ENCODE peak calls at places on chromosomes 2 and 18, in six cellular contexts. I is Peyer's patch, O is neuronal stem cell, M is OCI-LY7, C is SHP77 treated with DMSO at 0.1 percent for 48 hours, B is neural crest cell. X is an unnamed sample.

GRCh38 chr18:74299746-74300145 is 8.0 kb upstream of the CYB5A start:
- DNase-seq in C (no peak), I (no peak), M (no peak), B (no peak), O (no peak), X (no peak)

GRCh38 chr2:229282758-229283546 is 11.9 kb upstream of the PID1 start:
- DNase-seq in B (no peak), C (no peak), M (no peak), O (no peak), I (no peak), X (no peak)

GRCh38 chr2:38076250-38076709 is 329 bp upstream of the CYP1B1 start:
- DNase-seq in I (no peak), O (peak; percentile 66), B (peak; percentile 40), C (no peak), M (no peak), X (no peak)

GRCh38 chr2:39158351-39158750 is 37.5 kb upstream of the SOS1 start:
- DNase-seq in C (no peak), M (no peak), B (no peak), O (no peak), I (no peak), X (no peak)

GRCh38 chr2:181683518-181684453 is 3.5 kb upstream of the NEUROD1 start:
- DNase-seq in C (no peak), I (no peak), O (peak; percentile 85), M (no peak), B (peak; percentile 67), X (no peak)

GRCh38 chr2:96839288-96839874 is 4.4 kb downstream of the ANKRD23 start:
- DNase-seq in M (peak; percentile 58), I (peak; percentile 97), O (no peak), B (no peak), C (no peak), X (no peak)

GRCh38 chr2:85255813-85256581 is 71.8 kb downstream of the TGOLN2 start:
- DNase-seq in M (no peak), C (no peak), B (peak; percentile 63), I (no peak), O (peak; percentile 94), X (no peak)

GRCh38 chr2:42923632-42924425 is 131.4 kb upstream of the HAAO start:
- DNase-seq in O (no peak), M (no peak), I (no peak), C (no peak), B (no peak), X (peak; percentile 40)

GRCh38 chr2:240139011-240139441 is 1.4 kb downstream of the OTOS start:
- DNase-seq in I (no peak), C (no peak), M (no peak), B (no peak), O (no peak), X (no peak)

GRCh38 chr2:230891108-230891507 is 26.4 kb downstream of the ITM2C start:
- DNase-seq in B (no peak), M (no peak), O (no peak), I (no peak), C (no peak), X (no peak)

GRCh38 chr18:3712485-3712884 is 262.5 kb downstream of the TGIF1 start:
- DNase-seq in I (no peak), M (no peak), C (no peak), O (no peak), B (no peak), X (no peak)

GRCh38 chr18:55539240-55539639 is 48.8 kb downstream of the TCF4 start:
- DNase-seq in I (no peak), C (no peak), M (no peak), O (no peak), B (no peak), X (no peak)